ENCODE peak calls at places on chromosomes 12 and 14, in seven cellular contexts. L is stimulated activated CD8-positive, alpha-beta memory T cell treated with anti-CD3 and anti-CD28 coated beads, Interleukin-15, amount 100 ng/mL, for 48 hours; R is NCI-H2081; Y is mucosa of gallbladder; I is stimulated activated CD4-positive, alpha-beta T cell treated with anti-CD3 and anti-CD28 coated beads, TNF-alpha, amount 100 ng/mL, for 24 hours; B is effector CD4-positive, alpha-beta T cell; D is COR-L47. G is an unnamed sample.

GRCh38 chr12:125140918-125141573 is 75.8 kb downstream of the AACS start:
- DNase-seq in L (no peak), R (no peak), Y (no peak), I (no peak), B (no peak), D (no peak), G (no peak)

GRCh38 chr14:83217492-83217891 is 1683.8 kb upstream of the SEL1L start:
- DNase-seq in L (no peak), R (no peak), Y (no peak), I (no peak), B (no peak), D (no peak), G (no peak)

GRCh38 chr12:89333564-89334252 is 18.6 kb downstream of the DUSP6 start:
- DNase-seq in L (no peak), R (no peak), Y (no peak), I (no peak), B (no peak), D (no peak), G (no peak)

GRCh38 chr14:90444077-90444696 is 47.4 kb downstream of the CALM1 start:
- DNase-seq in L (no peak), R (no peak), Y (peak), I (no peak), B (no peak), D (no peak), G (no peak)

GRCh38 chr12:103852498-103852992 is 11.5 kb upstream of the NT5DC3 start:
- DNase-seq in L (no peak), R (peak), Y (no peak), I (no peak), B (no peak), D (peak), G (no peak)

GRCh38 chr12:126676426-126676825 is 1590.5 kb upstream of the TMEM132C start:
- DNase-seq in L (no peak), R (peak), Y (no peak), I (no peak), B (no peak), D (no peak), G (no peak)

GRCh38 chr14:61280526-61281185 is 482 bp downstream of the TMEM30B start:
- DNase-seq in L (peak), R (peak), Y (peak), I (peak), B (peak), D (peak), G (peak)

GRCh38 chr14:87312138-87312537 is 680.8 kb downstream of the GALC start:
- DNase-seq in L (no peak), R (no peak), Y (no peak), I (no peak), B (no peak), D (peak), G (no peak)

GRCh38 chr14:64723691-64724577 is 19.7 kb downstream of the PLEKHG3 start:
- DNase-seq in L (no peak), R (no peak), Y (peak), I (no peak), B (peak), D (no peak), G (no peak)

GRCh38 chr12:29714966-29715365 is 68.8 kb downstream of the TMTC1 start:
- DNase-seq in L (no peak), R (no peak), Y (no peak), I (no peak), B (no peak), D (no peak), G (no peak)

GRCh38 chr12:85275359-85275758 is 4.7 kb upstream of the ALX1 start:
- DNase-seq in L (no peak), R (no peak), Y (no peak), I (no peak), B (no peak), D (no peak), G (no peak)

GRCh38 chr12:99334737-99335136 is 312.8 kb upstream of the GARIN6 start:
- DNase-seq in L (no peak), R (no peak), Y (no peak), I (no peak), B (no peak), D (peak), G (no peak)

GRCh38 chr12:65803253-65803652 is 21.0 kb upstream of the HMGA2 start:
- DNase-seq in L (no peak), R (no peak), Y (no peak), I (no peak), B (no peak), D (no peak), G (no peak)

GRCh38 chr12:124411291-124411878 is 116.5 kb downstream of the RFLNA start:
- DNase-seq in L (no peak), R (no peak), Y (peak), I (no peak), B (no peak), D (no peak), G (no peak)

GRCh38 chr14:70828188-70828587 is 18.9 kb upstream of the MAP3K9 start:
- DNase-seq in L (no peak), R (no peak), Y (no peak), I (no peak), B (no peak), D (no peak), G (no peak)

GRCh38 chr14:79749051-79749450 is 462.3 kb downstream of the DIO2 start:
- DNase-seq in L (no peak), R (no peak), Y (no peak), I (no peak), B (no peak), D (no peak), G (no peak)

GRCh38 chr12:31906581-31907286 is 52.5 kb upstream of the RESF1 start:
- DNase-seq in L (no peak), R (no peak), Y (no peak), I (no peak), B (no peak), D (no peak), G (no peak)

GRCh38 chr14:76918751-76919421 is 92.7 kb downstream of the LRRC74A start:
- DNase-seq in L (no peak), R (peak), Y (peak), I (no peak), B (no peak), D (peak), G (peak)

G was measured in NT2/D1.